ENCODE peak calls at places on chromosomes 7 and 10, in four cellular contexts. V is glutamatergic neuron, Y is heart left ventricle, F is OCI-LY7. B is an unnamed sample.

GRCh38 chr10:7194571-7194970 is 216.3 kb downstream of the SFMBT2 start:
- DNase-seq in V (no peak), F (no peak), Y (no peak), B (no peak)

GRCh38 chr7:22647451-22648257 is 79.3 kb upstream of the IL6 start:
- DNase-seq in Y (no peak), F (no peak), V (no peak), B (no peak)

GRCh38 chr10:68135362-68135761 is 26.1 kb downstream of the MYPN start:
- DNase-seq in Y (no peak), V (no peak), F (no peak), B (no peak)

GRCh38 chr7:55409474-55410225 is 44.5 kb downstream of the LANCL2 start:
- DNase-seq in V (no peak), F (no peak), Y (no peak), B (no peak)

GRCh38 chr10:87734987-87735827 is 75.5 kb downstream of the PAPSS2 start:
- DNase-seq in Y (peak), F (peak), V (peak), B (no peak)

GRCh38 chr7:38451840-38452239 is 178.4 kb upstream of the TARP start:
- DNase-seq in V (no peak), Y (no peak), F (no peak), B (no peak)

GRCh38 chr10:86661161-86662025 is 6.9 kb upstream of the LDB3 start:
- DNase-seq in Y (peak), F (no peak), V (peak), B (no peak)

GRCh38 chr7:29309041-29309860 is 114.7 kb downstream of the CHN2 start:
- DNase-seq in Y (no peak), V (no peak), F (no peak), B (peak)

GRCh38 chr10:109062371-109062770 is 860.9 kb downstream of the XPNPEP1 start:
- DNase-seq in Y (no peak), F (peak), V (no peak), B (no peak)

GRCh38 chr10:126013489-126014281 is 117.3 kb downstream of the FANK1 start:
- DNase-seq in F (no peak), V (no peak), Y (no peak), B (peak)

GRCh38 chr7:130996841-130997231 is 262.8 kb upstream of the KLF14 start:
- DNase-seq in Y (no peak), F (no peak), V (no peak), B (peak)

GRCh38 chr7:117019786-117020604 is 66.7 kb downstream of the ST7 start:
- DNase-seq in F (no peak), V (peak), Y (peak), B (no peak)

GRCh38 chr7:142645777-142646176 is 103.5 kb upstream of the PRSS1 start:
- DNase-seq in V (no peak), Y (no peak), F (no peak), B (no peak)

GRCh38 chr7:128017880-128018845 is 13.1 kb downstream of the LRRC4 start:
- DNase-seq in Y (no peak), F (no peak), V (no peak), B (no peak)

GRCh38 chr10:130775311-130775710 is 536.2 kb downstream of the TCERG1L start:
- DNase-seq in V (no peak), F (no peak), Y (no peak), B (no peak)

GRCh38 chr7:151894131-151895007 is 17.5 kb upstream of the PRKAG2 start:
- DNase-seq in F (no peak), V (no peak), Y (no peak), B (no peak)

GRCh38 chr10:131964298-131964697 is 17.4 kb downstream of the BNIP3 start:
- DNase-seq in F (no peak), Y (no peak), V (no peak), B (no peak)

GRCh38 chr10:125802739-125803138 is 20.3 kb downstream of the UROS start:
- DNase-seq in F (no peak), Y (no peak), V (no peak), B (no peak)

GRCh38 chr7:2202361-2202761 is 30.4 kb downstream of the MAD1L1 start:
- DNase-seq in V (no peak), Y (no peak), F (no peak), B (no peak)

DNA sequence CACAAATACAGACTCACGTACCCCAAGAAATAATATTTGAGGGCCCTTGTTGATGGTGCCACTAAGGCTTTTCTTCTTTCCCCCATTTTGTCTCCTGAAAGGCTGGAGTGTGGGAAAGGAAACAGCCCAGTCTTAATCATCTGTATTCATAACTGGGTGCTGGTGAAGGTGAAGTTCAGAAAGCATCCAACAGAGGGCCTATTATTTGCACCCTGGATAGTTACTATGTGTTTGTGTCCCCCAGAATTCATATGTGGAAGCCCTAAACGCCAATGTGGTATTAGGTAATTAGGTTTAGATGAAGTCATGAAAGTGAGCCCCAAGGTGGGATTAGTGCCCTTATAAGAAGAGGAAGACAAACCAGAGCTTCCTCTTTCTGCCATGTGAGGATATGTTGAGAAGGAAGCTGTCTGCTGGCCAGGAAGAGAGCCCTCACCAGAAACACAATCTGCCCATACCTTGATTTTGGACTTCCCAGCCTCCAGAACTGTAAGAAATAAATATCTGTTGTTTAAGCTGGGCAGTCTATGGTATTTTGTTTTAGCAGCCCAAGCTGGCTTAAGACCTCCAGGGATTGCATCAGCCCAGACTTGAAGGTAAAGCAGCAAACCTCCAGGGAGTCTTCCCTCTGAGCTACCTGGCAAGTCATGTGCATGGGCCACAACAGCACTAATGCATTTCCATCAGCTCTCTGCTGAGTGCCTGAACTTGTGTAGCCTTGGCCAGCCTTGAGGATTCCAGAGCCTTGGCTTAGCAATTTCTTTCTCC is 90.0 kb upstream of the ADRB1 start:
- DNase-seq in Y (no peak), V (no peak), F (peak), B (no peak)
- TF ChIP-seq CTCF in Y (no peak), V (peak), F (peak), B (peak)

GRCh38 chr7:100890640-100891521 is 1.4 kb upstream of the UFSP1 start:
- DNase-seq in V (peak), F (no peak), Y (peak), B (no peak)

GRCh38 chr7:100887955-100888481 is 1.5 kb downstream of the UFSP1 start:
- DNase-seq in F (no peak), Y (peak), V (no peak), B (no peak)

GRCh38 chr7:100888529-100888987 is 957 bp downstream of the UFSP1 start:
- DNase-seq in F (no peak), V (no peak), Y (peak), B (no peak)

GRCh38 chr7:100889761-100890639 is 485 bp upstream of the UFSP1 start:
- DNase-seq in F (peak), Y (peak), V (peak), B (peak)

GRCh38 chr7:100888988-100889760 is at the start of gene UFSP1:
- DNase-seq in V (peak), Y (no peak), F (no peak), B (no peak)
- TF ChIP-seq CTCF in V (no peak), Y (no peak), F (no peak), B (no peak)

DNA sequence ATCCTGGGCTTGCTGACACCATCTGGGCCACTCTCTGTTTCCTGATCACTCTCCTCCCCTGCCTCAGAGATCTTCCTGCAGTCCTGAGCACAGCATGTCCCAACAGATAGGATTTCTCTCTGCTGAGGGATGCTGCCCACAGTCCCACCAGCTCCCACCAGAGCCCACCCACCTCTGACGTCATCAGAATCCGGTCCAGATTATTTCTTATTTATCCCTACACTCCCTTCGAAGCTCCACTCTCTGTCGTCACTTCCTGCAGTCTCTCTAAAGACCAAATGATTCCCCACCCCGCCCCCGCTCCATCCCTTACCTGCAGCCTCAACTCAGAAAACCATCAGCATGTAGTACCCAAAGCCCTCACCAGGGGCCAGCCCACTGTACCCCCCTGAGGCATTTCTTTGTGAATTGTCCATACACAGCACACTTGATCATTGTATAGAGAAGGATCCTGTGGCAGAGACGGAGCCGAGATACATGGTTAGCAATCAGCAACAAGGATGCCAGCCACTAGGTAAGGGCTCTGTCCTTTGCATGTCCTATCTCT is 192.0 kb upstream of the MGMT start:
- DNase-seq in V (peak), F (no peak), Y (no peak), B (peak)
- TF ChIP-seq CTCF in V (peak), F (no peak), Y (no peak), B (no peak)

DNA sequence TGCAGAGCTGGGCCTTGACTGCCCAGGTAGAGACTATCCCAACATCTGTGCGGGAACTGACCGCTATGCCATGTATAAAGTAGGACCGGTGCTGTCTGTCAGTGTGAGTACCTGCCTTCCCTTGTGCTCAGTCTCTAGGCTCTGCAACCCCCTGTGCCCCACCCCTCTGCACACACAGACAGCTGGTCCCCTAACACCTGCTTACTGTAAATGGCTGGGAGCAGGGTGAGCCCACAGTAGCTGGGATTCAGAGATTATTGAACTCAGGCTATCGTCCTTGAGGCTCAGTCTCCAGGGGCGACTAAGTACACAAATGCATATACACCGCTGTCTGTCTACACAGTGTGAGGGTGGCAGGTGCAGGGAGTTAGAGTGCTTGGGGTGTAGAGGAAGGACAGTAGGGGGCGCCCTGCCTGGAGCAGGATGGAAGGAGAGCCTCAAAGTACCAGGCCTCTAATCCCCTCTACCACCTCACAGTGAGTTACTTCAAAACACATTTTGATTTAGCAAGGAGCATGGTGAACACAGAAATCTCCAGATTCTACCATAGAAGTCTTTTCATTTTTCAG is 12.9 kb downstream of the UPP1 start:
- DNase-seq in V (no peak), Y (no peak), F (no peak), B (peak)
- TF ChIP-seq CTCF in V (no peak), Y (peak), F (peak), B (peak)

DNA sequence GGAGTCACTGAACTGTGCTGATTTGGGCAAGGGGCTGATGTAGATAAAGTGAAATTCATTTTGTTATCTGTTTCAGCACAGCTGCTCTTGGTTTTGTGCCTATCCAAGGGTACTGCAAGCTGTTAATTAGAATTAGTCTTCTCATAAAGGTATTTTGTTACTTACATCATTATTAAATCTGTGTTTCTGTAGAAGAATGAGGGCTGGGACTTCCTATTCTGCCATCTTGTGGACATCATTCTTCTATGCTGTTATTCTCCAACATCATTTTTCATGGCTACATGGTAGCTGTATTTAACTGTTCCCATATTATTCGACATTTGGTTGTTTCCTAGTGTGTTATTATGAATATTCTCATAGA is 76.2 kb upstream of the CCDC71L start:
- DNase-seq in Y (no peak), F (peak), V (no peak), B (no peak)
- TF ChIP-seq CTCF in Y (no peak), F (peak), V (peak), B (no peak)

GRCh38 chr7:159113056-159113455 is 31.6 kb downstream of the VIPR2 start:
- DNase-seq in F (no peak), Y (no peak), V (no peak), B (no peak)
- TF ChIP-seq CTCF in F (no peak), Y (no peak), V (no peak), B (no peak)

B was measured in activated CD8-positive, alpha-beta T cell treated with anti-CD3 and anti-CD28 coated beads for 36 hours.